ENCODE peak calls at places on chromosomes 11 and 22, in seven cellular contexts. F is putamen; H is amniotic epithelial cell; K is activated CD4-positive, alpha-beta T cell treated with anti-CD3 and anti-CD28 coated beads, Interleukin-2, amount 10 ng/mL, durations not matched to agents 24 days and 14 days; C is iris pigment epithelial cell; Y is NCI-H774; P is SW480. X is an unnamed sample.

GRCh38 chr11:70026726-70027125 is 51.4 kb upstream of the ANO1 start:
- DNase-seq in F (no peak), H (no peak), K (no peak), C (no peak), Y (no peak), P (no peak), X (no peak)

GRCh38 chr11:13289081-13289480 is 11.5 kb downstream of the BMAL1 start:
- DNase-seq in F (no peak), H (peak), K (no peak), C (peak), Y (no peak), P (peak), X (peak)

GRCh38 chr11:73194593-73194992 is 23.5 kb upstream of the P2RY2 start:
- DNase-seq in F (no peak), H (no peak), K (no peak), C (no peak), Y (no peak), P (peak), X (no peak)

GRCh38 chr11:130798280-130798679 is 118.0 kb downstream of the SNX19 start:
- DNase-seq in F (no peak), H (peak), K (no peak), C (peak), Y (no peak), P (peak), X (peak)

GRCh38 chr22:42670921-42671709 is 21.9 kb upstream of the CYB5R3 start:
- DNase-seq in F (no peak), H (no peak), K (no peak), C (peak), Y (no peak), P (no peak), X (no peak)

GRCh38 chr22:36194971-36195370 is 6.6 kb downstream of the APOL4 start:
- DNase-seq in F (peak), H (peak), K (peak), C (peak), Y (no peak), P (peak), X (peak)

GRCh38 chr11:75342966-75343870 is 8.2 kb downstream of the ARRB1 start:
- DNase-seq in F (no peak), H (peak), K (no peak), C (no peak), Y (peak), P (no peak), X (peak)

GRCh38 chr11:119091083-119091650 is 6.5 kb downstream of the HMBS start:
- DNase-seq in F (no peak), H (peak), K (no peak), C (no peak), Y (no peak), P (no peak), X (no peak)

GRCh38 chr11:29842061-29842460 is 174.8 kb downstream of the KCNA4 start:
- DNase-seq in F (no peak), H (no peak), K (no peak), C (no peak), Y (no peak), P (no peak), X (no peak)

GRCh38 chr22:29225422-29226090 is 19.9 kb downstream of the EMID1 start:
- DNase-seq in F (no peak), H (no peak), K (no peak), C (peak), Y (no peak), P (no peak), X (peak)

GRCh38 chr22:50184541-50185383 is 951 bp upstream of the TRABD start:
- DNase-seq in F (no peak), H (no peak), K (no peak), C (no peak), Y (no peak), P (no peak), X (no peak)

GRCh38 chr11:75966546-75967287 is 151.7 kb downstream of the UVRAG start:
- DNase-seq in F (no peak), H (peak), K (no peak), C (peak), Y (no peak), P (no peak), X (peak)